ENCODE peak calls at places on chromosomes 3 and 15, in seven cellular contexts. B, E, A, G, W, O and V are unnamed samples. For H3K27me3, the result is how much of the 10 kb centered on the place peaks cover.

GRCh38 chr3:23712656-23713559 is 92.8 kb upstream of the UBE2E1 start:
- DNase-seq in B (peak), E (peak), A (peak), G (no peak), W (peak), O (no peak), V (no peak)

GRCh38 chr15:69032006-69032405 is 17.5 kb downstream of the NOX5 start:
- DNase-seq in B (peak), E (no peak), A (no peak), G (no peak), W (no peak), O (no peak), V (no peak)

GRCh38 chr3:103048371-103048722 is 613.5 kb downstream of the ZPLD1 start:
- DNase-seq in B (no peak), E (no peak), A (no peak), G (no peak), W (no peak), O (no peak), V (no peak)

GRCh38 chr3:143849854-143850549 is 1.7 kb upstream of the SLC9A9 start:
- DNase-seq in B (peak), E (peak), A (no peak), G (no peak), W (no peak), O (no peak), V (no peak)

GRCh38 chr15:36332301-36332700 is 247.1 kb upstream of the CDIN1 start:
- DNase-seq in B (no peak), E (no peak), A (no peak), G (no peak), W (no peak), O (no peak), V (no peak)

GRCh38 chr3:149371001-149371722 is 6.3 kb downstream of the TM4SF1 start:
- DNase-seq in B (peak), E (no peak), A (peak), G (no peak), W (no peak), O (no peak), V (no peak)

GRCh38 chr3:30469125-30469524 is 137.3 kb upstream of the TGFBR2 start:
- DNase-seq in B (no peak), E (no peak), A (no peak), G (no peak), W (no peak), O (no peak), V (no peak)

GRCh38 chr3:16136042-16136441 is 38.4 kb upstream of the GALNT15 start:
- DNase-seq in B (no peak), E (no peak), A (no peak), G (no peak), W (peak), O (no peak), V (no peak)

GRCh38 chr3:56915969-56916586 is 114.3 kb upstream of the ARHGEF3 start:
- DNase-seq in B (no peak), E (no peak), A (peak), G (peak), W (peak), O (no peak), V (no peak)

GRCh38 chr3:143565943-143566342 is 282.3 kb downstream of the SLC9A9 start:
- DNase-seq in B (no peak), E (no peak), A (no peak), G (no peak), W (no peak), O (no peak), V (no peak)

GRCh38 chr3:177729939-177730700 is 532.8 kb upstream of the TBL1XR1 start:
- DNase-seq in B (no peak), E (no peak), A (no peak), G (no peak), W (peak), O (peak), V (no peak)

GRCh38 chr3:188947401-188947982 is 224.3 kb upstream of the TPRG1 start:
- DNase-seq in B (peak), E (no peak), A (peak), G (peak), W (peak), O (peak), V (peak)

GRCh38 chr3:47035645-47036044 is 56.2 kb downstream of the NBEAL2 start:
- DNase-seq in B (no peak), E (no peak), A (no peak), G (no peak), W (no peak), O (no peak), V (no peak)

GRCh38 chr3:75886971-75887526 is 101.7 kb upstream of the ZNF717 start:
- DNase-seq in B (no peak), E (no peak), A (no peak), G (no peak), W (no peak), O (no peak), V (no peak)

GRCh38 chr3:57796261-57796660 is 40.2 kb downstream of the SLMAP start:
- DNase-seq in B (peak), E (no peak), A (no peak), G (no peak), W (no peak), O (no peak), V (no peak)

GRCh38 chr3:31043184-31043819 is 148.8 kb upstream of the GADL1 start:
- DNase-seq in B (peak), E (no peak), A (no peak), G (no peak), W (peak), O (no peak), V (peak)

GRCh38 chr3:188111002-188111584 is 42.9 kb upstream of the LPP start:
- DNase-seq in B (no peak), E (no peak), A (no peak), G (no peak), W (no peak), O (no peak), V (no peak)

GRCh38 chr3:157175678-157176077 is 15.7 kb upstream of the CCNL1 start:
- DNase-seq in B (no peak), E (no peak), A (peak), G (no peak), W (peak), O (no peak), V (no peak)

GRCh38 chr3:23248594-23249131 is 45.5 kb downstream of the UBE2E2 start:
- DNase-seq in B (no peak), E (no peak), A (no peak), G (no peak), W (no peak), O (no peak), V (no peak)

GRCh38 chr3:34174740-34175139 is 376.3 kb downstream of the PDCD6IP start:
- DNase-seq in B (no peak), E (no peak), A (no peak), G (no peak), W (no peak), O (no peak), V (no peak)

GRCh38 chr3:124504332-124505059 is 225.8 kb upstream of the UMPS start:
- DNase-seq in B (peak), E (peak), A (no peak), G (no peak), W (peak), O (peak), V (no peak)

GRCh38 chr15:72222433-72222832 is 8.6 kb downstream of the PKM start:
- DNase-seq in B (peak), E (no peak), A (no peak), G (no peak), W (peak), O (peak), V (peak)

GRCh38 chr3:127449489-127450212 is 140.9 kb downstream of the TPRA1 start:
- DNase-seq in B (no peak), E (no peak), A (no peak), G (peak), W (no peak), O (no peak), V (peak)

GRCh38 chr3:191331443-191331842 is 1.1 kb upstream of the UTS2B start:
- DNase-seq in B (peak), E (no peak), A (no peak), G (no peak), W (no peak), O (no peak), V (no peak)

GRCh38 chr3:157592769-157593168 is 89.6 kb upstream of the VEPH1 start:
- DNase-seq in B (no peak), E (no peak), A (no peak), G (no peak), W (no peak), O (no peak), V (no peak)

GRCh38 chr3:27376109-27376772 is 7.1 kb upstream of the NEK10 start:
- DNase-seq in B (no peak), E (no peak), A (no peak), G (no peak), W (no peak), O (no peak), V (no peak)

GRCh38 chr15:70439304-70439877 is 324.0 kb downstream of the UACA start:
- DNase-seq in B (no peak), E (no peak), A (no peak), G (no peak), W (no peak), O (no peak), V (peak)
- H3K27me3 ChIP-seq in B (under half), E (half or more), A (under half), G (under half), W (under half), O (under half), V (under half)

DNA sequence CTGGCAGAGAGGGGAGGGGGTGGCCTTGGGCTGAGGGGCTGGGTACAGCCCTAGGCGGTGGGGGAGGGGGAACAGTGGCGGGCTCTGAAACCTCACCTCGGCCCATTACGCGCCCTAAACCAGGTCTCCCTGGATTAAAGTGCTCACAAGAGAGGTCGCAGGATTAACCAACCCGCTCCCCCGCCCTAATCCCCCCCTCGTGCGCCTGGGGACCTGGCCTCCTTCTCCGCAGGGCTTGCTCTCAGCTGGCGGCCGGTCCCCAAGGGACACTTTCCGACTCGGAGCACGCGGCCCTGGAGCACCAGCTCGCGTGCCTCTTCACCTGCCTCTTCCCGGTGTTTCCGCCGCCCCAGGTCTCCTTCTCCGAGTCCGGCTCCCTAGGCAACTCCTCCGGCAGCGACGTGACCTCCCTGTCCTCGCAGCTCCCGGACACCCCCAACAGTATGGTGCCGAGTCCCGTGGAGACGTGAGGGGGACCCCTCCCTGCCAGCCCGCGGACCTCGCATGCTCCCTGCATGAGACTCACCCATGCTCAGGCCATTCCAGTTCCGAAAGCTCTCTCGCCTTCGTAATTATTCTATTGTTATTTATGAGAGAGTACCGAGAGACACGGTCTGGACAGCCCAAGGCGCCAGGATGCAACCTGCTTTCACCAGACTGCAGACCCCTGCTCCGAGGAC is 4.9 kb downstream of the ISL2 start:
- DNase-seq in B (no peak), E (no peak), A (peak), G (no peak), W (no peak), O (peak), V (peak)
- H3K4me3 ChIP-seq in B (no peak), E (no peak), A (peak), G (no peak), W (peak), O (no peak), V (no peak)

DNA sequence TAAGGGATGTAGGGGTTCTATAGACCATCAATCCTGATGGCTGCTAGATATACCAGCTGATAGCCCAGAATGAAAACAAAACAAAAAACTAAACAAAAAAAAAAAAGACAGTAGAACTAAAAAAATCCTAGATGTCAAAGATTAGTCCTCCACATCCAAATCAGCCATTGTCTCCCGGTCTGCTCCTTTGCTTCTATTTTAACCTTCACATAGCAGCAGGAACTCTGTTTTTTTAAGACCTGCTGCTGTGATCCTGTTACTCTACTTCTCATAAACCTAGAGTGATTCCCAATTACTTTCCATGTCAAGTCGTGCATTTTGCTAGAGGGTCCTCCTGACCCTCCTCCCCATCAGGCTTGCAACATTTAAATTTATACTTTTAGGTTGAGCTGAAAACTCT is 2.5 kb downstream of the IFT122 start:
- DNase-seq in B (no peak), E (no peak), A (no peak), G (no peak), W (no peak), O (no peak), V (no peak)
- H3K27ac ChIP-seq in B (no peak), E (no peak), A (no peak), G (peak), W (peak), O (peak), V (no peak)

GRCh38 chr15:73796266-73796939 is 43.3 kb upstream of the INSYN1 start:
- DNase-seq in B (no peak), E (no peak), A (no peak), G (no peak), W (no peak), O (peak), V (no peak)
- H3K27me3 ChIP-seq in B (under half), E (under half), A (under half), G (under half), W (under half), O (under half), V (under half)

DNA sequence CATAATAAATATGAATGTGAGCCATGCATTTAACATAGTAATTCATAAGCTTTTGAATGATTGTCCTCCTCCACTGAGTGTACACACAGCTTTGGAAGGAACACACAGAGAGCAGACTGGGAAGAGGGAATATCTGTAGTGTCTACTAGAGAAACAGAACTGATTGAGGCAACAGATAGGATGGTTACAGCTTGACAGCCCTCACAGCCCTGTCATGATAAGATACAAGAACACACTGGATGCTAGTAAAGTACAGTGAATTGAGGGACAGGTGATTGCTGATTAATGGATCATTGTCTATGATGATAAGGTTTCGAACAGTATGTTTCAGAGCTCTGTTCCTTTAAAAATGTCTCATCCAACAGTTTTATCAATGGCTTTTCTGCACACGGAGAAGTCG is 383.4 kb upstream of the GBE1 start:
- DNase-seq in B (no peak), E (no peak), A (no peak), G (no peak), W (no peak), O (no peak), V (no peak)
- H3K4me3 ChIP-seq in B (no peak), E (no peak), A (no peak), G (no peak), W (no peak), O (no peak), V (no peak)